ENCODE peak calls at places on chromosomes 13 and 19, in seven cellular contexts. M, X, Z, N, K, B and I are unnamed samples.

GRCh38 chr19:33168528-33168927 is 25.6 kb upstream of the LRP3 start:
- DNase-seq in M (no peak), X (no peak), Z (no peak), N (no peak), K (no peak), B (no peak), I (no peak)

GRCh38 chr13:96403241-96403640 is 313.3 kb downstream of the HS6ST3 start:
- DNase-seq in M (no peak), X (no peak), Z (no peak), N (no peak), K (no peak), B (no peak), I (no peak)

GRCh38 chr19:34996978-34997640 is 3.0 kb upstream of the GRAMD1A start:
- DNase-seq in M (no peak), X (no peak), Z (no peak), N (no peak), K (no peak), B (no peak), I (no peak)

GRCh38 chr19:41225238-41226052 is 6.4 kb downstream of the AXL start:
- DNase-seq in M (peak), X (peak), Z (peak), N (peak), K (peak), B (no peak), I (no peak)

GRCh38 chr19:53671621-53672111 is 39.9 kb downstream of the DPRX start:
- DNase-seq in M (no peak), X (no peak), Z (no peak), N (no peak), K (no peak), B (no peak), I (no peak)

GRCh38 chr19:21833733-21834132 is 2.2 kb downstream of the ZNF43 start:
- DNase-seq in M (no peak), X (no peak), Z (no peak), N (no peak), K (no peak), B (no peak), I (no peak)

GRCh38 chr19:29665826-29666633 is 769 bp downstream of the PLEKHF1 start:
- DNase-seq in M (peak), X (no peak), Z (peak), N (no peak), K (no peak), B (no peak), I (no peak)

GRCh38 chr19:35109395-35110112 is 6.1 kb upstream of the FXYD3 start:
- DNase-seq in M (peak), X (no peak), Z (no peak), N (no peak), K (peak), B (no peak), I (no peak)

GRCh38 chr13:67138937-67139336 is 91.2 kb downstream of the PCDH9 start:
- DNase-seq in M (no peak), X (no peak), Z (no peak), N (no peak), K (no peak), B (no peak), I (no peak)

GRCh38 chr13:76773695-76774094 is 112.5 kb downstream of the KCTD12 start:
- DNase-seq in M (no peak), X (no peak), Z (no peak), N (no peak), K (no peak), B (no peak), I (no peak)

GRCh38 chr13:113118328-113119021 is 4.1 kb upstream of the F10 start:
- DNase-seq in M (no peak), X (no peak), Z (no peak), N (no peak), K (no peak), B (no peak), I (no peak)

GRCh38 chr19:12932392-12933286 is 872 bp downstream of the FARSA start:
- DNase-seq in M (no peak), X (no peak), Z (no peak), N (no peak), K (no peak), B (no peak), I (no peak)

GRCh38 chr13:94557836-94558235 is 38.1 kb downstream of the TGDS start:
- DNase-seq in M (no peak), X (no peak), Z (no peak), N (no peak), K (no peak), B (no peak), I (no peak)

GRCh38 chr13:50365683-50366391 is 350.6 kb downstream of the KCNRG start:
- DNase-seq in M (peak), X (no peak), Z (no peak), N (no peak), K (no peak), B (no peak), I (peak)
- H3K4me3 ChIP-seq in M (no peak), X (no peak), Z (no peak), N (no peak), K (no peak), B (no peak), I (peak)

DNA sequence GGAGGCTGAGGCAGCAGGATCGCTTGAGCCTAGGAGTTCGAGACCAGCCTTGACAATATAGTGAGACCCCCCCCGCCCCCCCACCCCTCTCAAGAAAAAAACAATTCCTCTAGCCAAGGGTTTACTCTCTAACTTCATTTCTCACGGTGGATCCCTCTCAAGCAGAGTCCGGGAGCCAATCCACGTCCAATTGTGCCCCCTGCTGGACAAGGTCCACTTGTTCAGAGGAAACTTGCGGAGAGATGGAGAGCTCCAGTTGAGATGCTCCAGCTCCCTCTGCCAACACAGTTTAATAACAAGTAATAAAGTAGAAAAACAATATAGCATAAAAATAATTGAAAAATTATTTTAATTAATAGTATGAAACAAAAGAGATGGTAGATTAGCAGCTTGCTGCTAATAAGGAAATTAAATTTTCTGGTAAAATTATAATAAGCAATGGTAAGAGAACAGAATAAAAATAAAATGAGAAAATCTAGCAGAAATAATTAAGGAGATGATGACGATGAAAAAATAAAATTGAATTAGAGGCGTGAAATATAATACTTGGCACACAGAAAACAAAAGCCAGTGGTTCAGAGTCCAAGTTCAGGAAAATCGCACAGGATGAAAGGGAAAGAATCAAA is 14.5 kb upstream of the SIGLEC14 start:
- DNase-seq in M (peak), X (peak), Z (peak), N (peak), K (peak), B (peak), I (peak)
- TF ChIP-seq CTCF in M (no peak), X (peak), Z (peak), N (peak), K (peak), B (peak), I (peak)

GRCh38 chr19:658916-659839 is 3.8 kb downstream of the RNF126 start:
- DNase-seq in M (peak), X (no peak), Z (peak), N (no peak), K (peak), B (peak), I (no peak)
- H3K4me3 ChIP-seq in M (no peak), X (no peak), Z (peak), N (no peak), K (no peak), B (peak), I (no peak)

DNA sequence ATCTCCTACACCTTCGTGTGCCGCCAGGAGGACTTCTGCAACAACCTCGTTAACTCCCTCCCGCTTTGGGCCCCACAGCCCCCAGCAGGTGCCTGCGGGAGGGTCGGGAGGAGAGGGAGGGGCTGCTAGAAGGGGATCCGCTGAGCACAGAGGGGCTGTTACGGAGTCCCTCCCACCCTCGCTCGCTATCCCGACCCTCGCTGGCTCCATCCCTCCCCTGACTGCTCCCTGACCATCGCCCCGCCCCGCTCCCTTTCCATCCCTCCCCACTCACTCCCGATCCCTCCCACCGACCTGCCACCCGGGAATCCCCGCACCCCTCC is 780 bp downstream of the CD177 start:
- DNase-seq in M (no peak), X (no peak), Z (no peak), N (no peak), K (no peak), B (no peak), I (no peak)
- TF ChIP-seq CTCF in M (no peak), X (no peak), Z (no peak), N (no peak), K (no peak), B (no peak), I (no peak)

GRCh38 chr19:7636317-7636690 is 606 bp upstream of the STXBP2 start:
- DNase-seq in M (no peak), X (no peak), Z (no peak), N (no peak), K (no peak), B (no peak), I (no peak)
- H3K4me3 ChIP-seq in M (no peak), X (no peak), Z (peak), N (no peak), K (peak), B (no peak), I (peak)

DNA sequence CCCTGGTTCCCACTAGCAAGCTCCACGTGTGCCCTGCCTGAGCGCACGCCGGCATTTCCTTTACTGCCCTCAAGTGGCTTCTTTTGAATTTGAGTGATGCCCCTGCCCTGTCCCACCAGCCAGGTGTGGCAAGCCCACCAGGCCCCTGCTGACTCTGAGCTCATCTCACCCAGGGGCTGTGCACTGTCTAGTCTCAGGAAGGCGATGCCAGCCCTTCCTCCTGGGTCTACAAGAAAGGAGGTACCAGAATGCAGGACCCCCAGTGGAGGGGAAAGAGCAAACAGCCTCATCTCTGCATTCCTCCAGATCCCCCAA is 17.3 kb upstream of the EPHX3 start:
- DNase-seq in M (no peak), X (no peak), Z (no peak), N (no peak), K (no peak), B (no peak), I (no peak)
- TF ChIP-seq CTCF in M (no peak), X (no peak), Z (no peak), N (no peak), K (no peak), B (no peak), I (no peak)

GRCh38 chr19:5324947-5325346 is 15.7 kb downstream of the PTPRS start:
- DNase-seq in M (no peak), X (no peak), Z (no peak), N (no peak), K (no peak), B (no peak), I (no peak)
- H3K4me3 ChIP-seq in M (no peak), X (no peak), Z (no peak), N (no peak), K (no peak), B (no peak), I (no peak)

GRCh38 chr19:15114153-15114540 is 6.9 kb downstream of the SYDE1 start:
- DNase-seq in M (no peak), X (no peak), Z (no peak), N (no peak), K (no peak), B (no peak), I (no peak)

GRCh38 chr19:15111758-15112157 is 4.6 kb downstream of the SYDE1 start:
- DNase-seq in M (no peak), X (no peak), Z (no peak), N (no peak), K (no peak), B (no peak), I (no peak)

GRCh38 chr19:15113245-15114152 is 6.3 kb downstream of the SYDE1 start:
- DNase-seq in M (no peak), X (no peak), Z (no peak), N (no peak), K (no peak), B (no peak), I (no peak)

GRCh38 chr19:15110418-15110815 is 3.2 kb downstream of the SYDE1 start:
- DNase-seq in M (no peak), X (no peak), Z (no peak), N (no peak), K (no peak), B (no peak), I (no peak)

DNA sequence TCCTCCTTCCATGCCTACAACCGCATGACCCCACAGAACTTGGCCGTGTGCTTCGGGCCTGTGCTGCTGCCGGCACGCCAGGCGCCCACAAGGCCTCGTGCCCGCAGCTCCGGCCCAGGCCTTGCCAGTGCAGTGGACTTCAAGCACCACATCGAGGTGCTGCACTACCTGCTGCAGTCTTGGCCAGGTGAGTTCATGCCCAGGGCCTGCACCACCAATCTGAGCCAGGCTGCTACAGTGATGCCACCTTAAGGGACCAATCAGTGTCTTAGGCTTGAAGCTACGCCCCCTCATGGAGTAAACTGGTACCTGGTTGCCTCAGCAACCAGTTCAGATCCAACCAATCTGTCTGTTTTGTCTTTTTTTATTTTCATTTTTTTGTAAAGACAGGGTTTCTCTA is 5.2 kb downstream of the SYDE1 start:
- DNase-seq in M (no peak), X (no peak), Z (no peak), N (no peak), K (no peak), B (no peak), I (no peak)
- TF ChIP-seq CTCF in M (no peak), X (no peak), Z (no peak), N (peak), K (no peak), B (no peak), I (no peak)

GRCh38 chr13:106484084-106484754 is 51.2 kb downstream of the EFNB2 start:
- DNase-seq in M (no peak), X (no peak), Z (no peak), N (no peak), K (no peak), B (no peak), I (no peak)
- H3K4me3 ChIP-seq in M (no peak), X (no peak), Z (peak), N (no peak), K (no peak), B (no peak), I (no peak)